ENCODE peak calls at places on chromosomes 1 and 21, in four cellular contexts. X, A, L and V are unnamed samples.

GRCh38 chr1:60387175-60387574 is 313.6 kb upstream of the C1orf87 start:
- DNase-seq in L (no peak), X (no peak), A (no peak), V (no peak)

GRCh38 chr1:91124989-91125417 is 103.2 kb upstream of the ZNF644 start:
- DNase-seq in X (no peak), L (no peak), A (no peak), V (no peak)

GRCh38 chr21:33025471-33026298 is at the start of gene OLIG2:
- DNase-seq in L (no peak), A (no peak), X (peak), V (no peak)

GRCh38 chr1:48817505-48818114 is 40.9 kb upstream of the BEND5 start:
- DNase-seq in L (no peak), X (peak), A (peak), V (peak)

GRCh38 chr1:31529999-31530705 is 46.2 kb upstream of the TINAGL1 start:
- DNase-seq in A (no peak), L (no peak), X (peak), V (no peak)

GRCh38 chr1:41868241-41868953 is 50.3 kb downstream of the HIVEP3 start:
- DNase-seq in X (no peak), L (no peak), A (no peak), V (no peak)

GRCh38 chr1:99619583-99619982 is 26.3 kb upstream of the PALMD start:
- DNase-seq in X (no peak), L (no peak), A (no peak), V (no peak)

GRCh38 chr21:36429672-36430546 is 44.7 kb downstream of the CHAF1B start:
- DNase-seq in A (peak), L (peak), X (peak), V (peak)

GRCh38 chr21:42414928-42415769 is 11.4 kb downstream of the UBASH3A start:
- DNase-seq in L (no peak), A (peak), X (peak), V (peak)

GRCh38 chr1:43270421-43271095 is 775 bp downstream of the TMEM125 start:
- DNase-seq in A (peak), L (peak), X (peak), V (no peak)

GRCh38 chr1:16289959-16290358 is 53.0 kb upstream of the CPLANE2 start:
- DNase-seq in X (no peak), L (no peak), A (no peak), V (no peak)

GRCh38 chr1:101526813-101527212 is 290.0 kb downstream of the S1PR1 start:
- DNase-seq in X (no peak), A (no peak), L (no peak), V (no peak)

GRCh38 chr21:37562920-37563640 is 196.5 kb downstream of the DYRK1A start:
- DNase-seq in L (no peak), X (no peak), A (no peak), V (no peak)

GRCh38 chr21:42155045-42155855 is 63.7 kb upstream of the ABCG1 start:
- DNase-seq in L (peak), A (no peak), X (no peak), V (no peak)

GRCh38 chr1:32031578-32032286 is 18.1 kb downstream of the KHDRBS1 start:
- DNase-seq in A (peak), X (peak), L (no peak), V (peak)

GRCh38 chr1:35202048-35202719 is 9.2 kb upstream of the SFPQ start:
- DNase-seq in L (no peak), A (peak), X (peak), V (peak)

GRCh38 chr1:203629509-203630082 is 3.0 kb downstream of the ATP2B4 start:
- DNase-seq in X (peak), L (peak), A (peak), V (peak)

GRCh38 chr1:182614796-182615451 is 10.7 kb upstream of the RGS16 start:
- DNase-seq in A (peak), X (peak), L (peak), V (peak)

GRCh38 chr1:234983554-234983911 is 145.1 kb downstream of the TOMM20 start:
- DNase-seq in L (no peak), A (no peak), X (no peak), V (no peak)

GRCh38 chr1:113046569-113046968 is 26.4 kb upstream of the LRIG2 start:
- DNase-seq in L (peak), A (no peak), X (no peak), V (no peak)

GRCh38 chr1:20725189-20726106 is 7.1 kb downstream of the SH2D5 start:
- DNase-seq in L (peak), A (peak), X (peak), V (peak)

GRCh38 chr1:18922319-18922726 is 20.0 kb upstream of the ALDH4A1 start:
- DNase-seq in X (peak), L (peak), A (peak), V (peak)

GRCh38 chr1:93977546-93977945 is 68.3 kb upstream of the GCLM start:
- DNase-seq in L (no peak), X (peak), A (peak), V (peak)

GRCh38 chr1:10776206-10776905 is 20.1 kb downstream of the CASZ1 start:
- DNase-seq in A (no peak), L (peak), X (no peak), V (no peak)

GRCh38 chr21:15966216-15966615 is 236.4 kb downstream of the USP25 start:
- DNase-seq in L (no peak), A (peak), X (no peak), V (peak)

GRCh38 chr1:211660718-211661222 is 14.7 kb downstream of the NEK2 start:
- DNase-seq in L (no peak), X (no peak), A (no peak), V (no peak)

GRCh38 chr1:222073307-222073995 is 331.6 kb upstream of the DUSP10 start:
- DNase-seq in L (no peak), X (peak), A (peak), V (peak)

GRCh38 chr1:48576565-48576964 is 104.6 kb upstream of the SPATA6 start:
- DNase-seq in A (no peak), L (no peak), X (no peak), V (no peak)

GRCh38 chr21:35727830-35728229 is 332.5 kb downstream of the SETD4 start:
- DNase-seq in X (no peak), L (no peak), A (no peak), V (peak)

GRCh38 chr1:8763888-8764287 is 53.6 kb downstream of the RERE start:
- DNase-seq in A (peak), X (no peak), L (no peak), V (no peak)

GRCh38 chr21:39317134-39318090 is 4.0 kb upstream of the BRWD1 start:
- DNase-seq in X (no peak), L (no peak), A (peak), V (peak)

GRCh38 chr21:39319814-39320332 is 6.4 kb upstream of the BRWD1 start:
- DNase-seq in X (no peak), L (no peak), A (peak), V (no peak)

GRCh38 chr21:39319251-39319756 is 5.9 kb upstream of the BRWD1 start:
- DNase-seq in A (peak), X (no peak), L (no peak), V (peak)

GRCh38 chr21:39316729-39317128 is 3.3 kb upstream of the BRWD1 start:
- DNase-seq in L (no peak), A (no peak), X (no peak), V (no peak)

GRCh38 chr21:39318091-39318959 is 4.9 kb upstream of the BRWD1 start:
- DNase-seq in X (no peak), L (no peak), A (peak), V (no peak)
- H3K4me3 ChIP-seq in X (no peak), L (no peak), A (no peak), V (peak)

DNA sequence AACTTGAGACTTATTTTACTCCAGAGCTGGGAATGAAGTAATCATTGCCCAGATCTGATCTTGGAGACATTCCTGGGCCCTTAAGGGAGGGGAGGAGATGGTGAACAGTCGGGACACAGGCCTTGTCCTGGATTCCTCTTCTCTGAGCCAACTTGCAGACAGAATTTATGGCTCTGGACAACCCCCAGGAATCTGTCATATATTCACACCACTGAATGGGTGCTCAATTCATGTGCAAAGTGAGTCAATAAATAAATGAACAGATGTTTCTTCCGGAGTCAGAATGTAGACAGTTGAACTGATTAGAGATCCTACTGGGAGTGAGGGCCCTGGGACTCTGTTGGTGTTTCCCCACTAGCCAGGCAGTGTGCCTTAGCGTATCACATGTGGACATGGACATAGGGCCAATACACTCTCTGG is 2.6 kb downstream of the TUFT1 start:
- DNase-seq in L (no peak), A (peak), X (peak), V (peak)
- H3K4me3 ChIP-seq in L (no peak), A (no peak), X (no peak), V (no peak)

GRCh38 chr1:92929461-92929860 is 31.8 kb downstream of the DIPK1A start:
- DNase-seq in A (no peak), X (no peak), L (no peak), V (no peak)

GRCh38 chr1:92936865-92937264 is 24.4 kb downstream of the DIPK1A start:
- DNase-seq in A (no peak), X (no peak), L (no peak), V (no peak)

GRCh38 chr1:92934395-92935378 is 26.6 kb downstream of the DIPK1A start:
- DNase-seq in A (peak), L (no peak), X (peak), V (peak)

GRCh38 chr1:92931691-92932090 is 29.6 kb downstream of the DIPK1A start:
- DNase-seq in L (no peak), A (no peak), X (no peak), V (no peak)

GRCh38 chr1:92933459-92933858 is 27.8 kb downstream of the DIPK1A start:
- DNase-seq in L (no peak), X (peak), A (peak), V (peak)
- H3K4me3 ChIP-seq in L (no peak), X (no peak), A (no peak), V (no peak)

GRCh38 chr1:63316540-63316939 is 5.8 kb upstream of the FOXD3 start:
- DNase-seq in A (no peak), X (no peak), L (no peak), V (no peak)
- H3K4me3 ChIP-seq in A (no peak), X (no peak), L (peak), V (no peak)

GRCh38 chr1:109229531-109230127 is 15.9 kb downstream of the SARS1 start:
- DNase-seq in L (no peak), X (no peak), A (no peak), V (no peak)
- H3K4me3 ChIP-seq in L (no peak), X (no peak), A (no peak), V (no peak)

GRCh38 chr21:32009263-32009662 is 136.4 kb downstream of the HUNK start:
- DNase-seq in A (no peak), L (no peak), X (no peak), V (no peak)
- H3K4me3 ChIP-seq in A (no peak), L (no peak), X (no peak), V (no peak)

GRCh38 chr1:39788758-39789570 is at the start of gene BMP8B:
- DNase-seq in L (no peak), X (no peak), A (peak), V (peak)
- H3K4me3 ChIP-seq in L (peak), X (no peak), A (peak), V (no peak)